ENCODE peak calls at places on chromosomes 11 and 22, in eight cellular contexts. C, G, S, Y, Q, P, E and O are unnamed samples.

GRCh38 chr11:116598036-116598435 is 174.8 kb downstream of the BUD13 start:
- DNase-seq in C (no peak), G (no peak), S (no peak), Y (no peak), Q (no peak), P (no peak), E (peak), O (no peak)

GRCh38 chr11:79264284-79264683 is 176.5 kb downstream of the TENM4 start:
- DNase-seq in C (no peak), G (no peak), S (peak), Y (no peak), Q (no peak), P (no peak), E (no peak), O (no peak)

GRCh38 chr11:15969281-15969680 is 387.1 kb downstream of the SOX6 start:
- DNase-seq in C (no peak), G (peak), S (peak), Y (peak), Q (peak), P (no peak), E (peak), O (no peak)

GRCh38 chr11:66510271-66510989 is at the start of gene BBS1:
- DNase-seq in C (peak), G (peak), S (peak), Y (peak), Q (peak), P (peak), E (peak), O (peak)

GRCh38 chr11:120178441-120179070 is 32.3 kb upstream of the OAF start:
- DNase-seq in C (no peak), G (no peak), S (no peak), Y (no peak), Q (no peak), P (no peak), E (no peak), O (no peak)

GRCh38 chr22:24026733-24027132 is 15.6 kb downstream of the CABIN1 start:
- DNase-seq in C (no peak), G (peak), S (no peak), Y (no peak), Q (no peak), P (no peak), E (no peak), O (no peak)

GRCh38 chr22:24054356-24054755 is 43.3 kb downstream of the CABIN1 start:
- DNase-seq in C (no peak), G (no peak), S (no peak), Y (no peak), Q (no peak), P (no peak), E (no peak), O (no peak)

GRCh38 chr22:49505337-49506009 is 322.2 kb downstream of the BRD1 start:
- DNase-seq in C (no peak), G (no peak), S (no peak), Y (no peak), Q (no peak), P (no peak), E (no peak), O (no peak)